ENCODE peak calls at places on chromosome 17, in eight cellular contexts. C, X, T, E, N, B, G and F are unnamed samples.

GRCh38 chr17:58276423-58276822 is 4.3 kb downstream of the MPO start:
- DNase-seq in C (no peak), X (no peak), T (no peak), E (no peak), N (no peak), B (no peak), G (no peak), F (no peak)

GRCh38 chr17:43900183-43900857 is 7.0 kb downstream of the MPP2 start:
- DNase-seq in C (peak), X (peak), T (peak), E (peak), N (peak), B (no peak), G (peak), F (peak)

GRCh38 chr17:53749178-53749577 is 73.5 kb upstream of the KIF2B start:
- DNase-seq in C (no peak), X (peak), T (no peak), E (no peak), N (no peak), B (no peak), G (peak), F (peak)

GRCh38 chr17:72176902-72177660 is 56.3 kb downstream of the SOX9 start:
- DNase-seq in C (no peak), X (no peak), T (no peak), E (no peak), N (no peak), B (no peak), G (no peak), F (peak)

GRCh38 chr17:6035801-6036394 is 34.3 kb upstream of the WSCD1 start:
- DNase-seq in C (no peak), X (no peak), T (no peak), E (no peak), N (no peak), B (no peak), G (no peak), F (no peak)

GRCh38 chr17:41340934-41341861 is 9.4 kb downstream of the KRT33A start:
- DNase-seq in C (peak), X (no peak), T (no peak), E (no peak), N (no peak), B (no peak), G (no peak), F (no peak)

GRCh38 chr17:45146616-45147101 is 1.6 kb upstream of the HEXIM1 start:
- DNase-seq in C (no peak), X (peak), T (peak), E (peak), N (no peak), B (no peak), G (peak), F (peak)

GRCh38 chr17:28849281-28849680 is 5.5 kb upstream of the ERAL1 start:
- DNase-seq in C (no peak), X (peak), T (no peak), E (no peak), N (no peak), B (no peak), G (no peak), F (no peak)

GRCh38 chr17:73697872-73698271 is 53.6 kb upstream of the SDK2 start:
- DNase-seq in C (no peak), X (no peak), T (no peak), E (no peak), N (no peak), B (no peak), G (no peak), F (no peak)

GRCh38 chr17:36133629-36134259 is 30.1 kb downstream of the CCL4 start:
- DNase-seq in C (no peak), X (no peak), T (no peak), E (peak), N (no peak), B (no peak), G (no peak), F (peak)

GRCh38 chr17:51298508-51299371 is 38.4 kb downstream of the UTP18 start:
- DNase-seq in C (no peak), X (peak), T (no peak), E (peak), N (no peak), B (no peak), G (no peak), F (peak)

GRCh38 chr17:48795444-48796162 is 21.4 kb downstream of the TTLL6 start:
- DNase-seq in C (no peak), X (no peak), T (no peak), E (no peak), N (no peak), B (peak), G (no peak), F (peak)

GRCh38 chr17:65156185-65156834 is 19.1 kb downstream of the RGS9 start:
- DNase-seq in C (no peak), X (no peak), T (no peak), E (no peak), N (no peak), B (no peak), G (no peak), F (no peak)

GRCh38 chr17:30558313-30559195 is 81.3 kb downstream of the GOSR1 start:
- DNase-seq in C (no peak), X (no peak), T (no peak), E (no peak), N (no peak), B (no peak), G (no peak), F (no peak)

GRCh38 chr17:4536259-4536741 is 18.9 kb downstream of the MYBBP1A start:
- DNase-seq in C (no peak), X (peak), T (no peak), E (no peak), N (no peak), B (no peak), G (no peak), F (no peak)
- H3K4me3 ChIP-seq in C (no peak), X (no peak), T (no peak), E (no peak), N (peak), B (no peak), G (no peak), F (no peak)

GRCh38 chr17:61307905-61308886 is 91.4 kb upstream of the TBX2 start:
- DNase-seq in C (no peak), X (no peak), T (peak), E (peak), N (no peak), B (peak), G (no peak), F (peak)
- TF ChIP-seq CTCF in C (no peak), X (no peak), T (no peak), E (no peak), N (no peak), B (peak), G (no peak), F (peak)

GRCh38 chr17:78266771-78267170 is 35.3 kb downstream of the TMEM235 start:
- DNase-seq in C (no peak), X (no peak), T (no peak), E (no peak), N (no peak), B (no peak), G (no peak), F (no peak)

GRCh38 chr17:78268960-78269892 is 37.8 kb downstream of the TMEM235 start:
- DNase-seq in C (no peak), X (no peak), T (no peak), E (peak), N (no peak), B (no peak), G (no peak), F (peak)

GRCh38 chr17:78268191-78268874 is 36.9 kb downstream of the TMEM235 start:
- DNase-seq in C (no peak), X (no peak), T (no peak), E (no peak), N (no peak), B (no peak), G (no peak), F (no peak)

GRCh38 chr17:78266231-78266631 is 34.8 kb downstream of the TMEM235 start:
- DNase-seq in C (no peak), X (no peak), T (no peak), E (no peak), N (no peak), B (no peak), G (no peak), F (no peak)

DNA sequence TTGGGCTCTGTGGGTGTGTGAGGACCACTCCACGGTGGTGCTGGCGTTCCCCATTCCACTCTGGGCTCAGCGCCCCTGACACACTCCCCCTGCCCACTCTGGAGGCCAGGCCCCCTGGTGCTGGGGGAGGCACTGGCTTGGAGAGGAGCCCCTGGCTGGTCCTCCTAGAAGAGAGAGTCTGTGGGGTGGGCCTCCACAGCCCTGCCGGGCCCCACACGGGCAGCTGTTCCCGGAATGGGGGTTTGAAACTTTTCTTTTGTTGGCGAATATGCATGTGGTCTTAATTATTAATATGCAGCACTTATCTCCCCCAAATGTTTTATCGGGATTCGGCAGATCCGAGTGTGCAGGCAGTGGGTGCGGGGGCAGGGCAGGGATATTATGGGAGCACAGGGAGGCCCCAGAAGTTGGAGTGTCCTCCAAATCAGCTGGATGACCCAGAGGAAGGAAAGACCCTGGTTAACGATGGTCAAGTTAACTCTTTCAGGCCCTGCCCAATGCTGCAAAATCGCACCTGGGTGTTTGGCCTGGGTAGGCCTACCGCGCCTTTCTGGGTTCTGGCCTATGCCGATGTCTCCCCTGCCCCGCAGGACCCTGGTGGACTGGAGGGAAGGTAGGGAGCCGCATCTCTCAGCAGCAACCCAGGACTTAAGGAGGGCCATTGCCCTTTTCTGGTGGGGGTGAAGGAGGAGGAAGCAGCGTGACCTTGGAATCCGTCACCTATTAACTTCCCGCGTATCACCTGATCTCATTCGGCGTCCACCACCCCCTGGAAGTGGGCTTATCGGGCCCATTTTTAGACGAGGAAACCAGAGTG is 36.0 kb downstream of the TMEM235 start:
- DNase-seq in C (no peak), X (peak), T (no peak), E (no peak), N (no peak), B (no peak), G (no peak), F (no peak)
- H3K4me3 ChIP-seq in C (no peak), X (no peak), T (no peak), E (no peak), N (no peak), B (no peak), G (no peak), F (no peak)

DNA sequence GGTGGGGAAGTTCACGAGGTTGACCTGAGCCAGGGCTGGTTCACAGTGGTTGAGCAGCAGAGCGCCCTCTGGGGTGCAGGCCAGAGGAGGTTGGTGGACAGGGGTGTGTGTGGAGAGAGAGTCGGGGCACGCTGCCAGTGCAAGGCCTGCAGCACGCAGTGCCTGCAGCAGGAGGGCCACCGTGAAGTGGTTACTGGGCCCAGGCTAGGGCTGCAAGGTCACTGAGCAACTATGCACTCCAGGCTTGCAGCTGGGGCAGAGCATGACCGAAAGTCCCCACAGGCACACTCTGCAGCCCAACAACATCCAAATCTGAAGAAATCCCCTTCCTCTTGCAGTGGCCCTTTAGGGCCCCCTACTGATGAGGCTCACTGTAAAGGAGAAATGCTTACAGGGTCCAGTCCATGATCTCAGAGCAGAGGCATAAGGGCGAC is 89.1 kb upstream of the NOL11 start:
- DNase-seq in C (no peak), X (peak), T (no peak), E (peak), N (no peak), B (no peak), G (no peak), F (peak)
- TF ChIP-seq CTCF in C (no peak), X (peak), T (no peak), E (no peak), N (no peak), B (no peak), G (no peak), F (peak)